ENCODE peak calls at places on chromosome 15, in six cellular contexts. A is right cardiac atrium, X is small intestine, K is psoas muscle, J is esophagus squamous epithelium, Z is BE2C. T is an unnamed sample.

GRCh38 chr15:89004726-89005030 is 83.6 kb upstream of the ABHD2 start:
- DNase-seq in Z (no peak), J (no peak), A (no peak), K (no peak), X (no peak), T (no peak)

GRCh38 chr15:58475573-58476524 is 44.1 kb downstream of the LIPC start:
- DNase-seq in A (no peak), K (no peak), Z (peak; percentile 28), X (peak; percentile 85), J (no peak), T (peak; percentile 84)

GRCh38 chr15:92603278-92603677 is 52.3 kb downstream of the FAM174B start:
- DNase-seq in X (no peak), K (no peak), J (no peak), A (no peak), Z (no peak), T (no peak)

GRCh38 chr15:53414167-53414566 is 345.3 kb downstream of the WDR72 start:
- DNase-seq in A (no peak), K (no peak), J (no peak), X (no peak), Z (no peak), T (no peak)

GRCh38 chr15:80988148-80988796 is 1.3 kb downstream of the MESD start:
- DNase-seq in A (no peak), Z (no peak), X (no peak), J (no peak), K (no peak), T (no peak)

GRCh38 chr15:64686130-64686735 is 89.2 kb downstream of the RBPMS2 start:
- DNase-seq in A (no peak), K (no peak), Z (peak; percentile 46), J (no peak), X (peak; percentile 56), T (no peak)

GRCh38 chr15:29289179-29289578 is 19.6 kb upstream of the NSMCE3 start:
- DNase-seq in A (no peak), J (no peak), Z (no peak), X (no peak), K (no peak), T (no peak)

GRCh38 chr15:87781959-87782625 is 474.4 kb downstream of the NTRK3 start:
- DNase-seq in K (no peak), J (no peak), A (no peak), Z (no peak), X (no peak), T (peak; percentile 26)

GRCh38 chr15:25883860-25884259 is 20.7 kb upstream of the ATP10A start:
- DNase-seq in X (no peak), K (no peak), J (no peak), A (no peak), Z (no peak), T (peak; percentile 73)

GRCh38 chr15:69666441-69666882 is 213.8 kb downstream of the RPLP1 start:
- DNase-seq in Z (no peak), A (no peak), X (no peak), K (no peak), J (no peak), T (no peak)

GRCh38 chr15:43105077-43105769 is 615 bp downstream of the UBR1 start:
- DNase-seq in J (no peak), Z (peak; percentile 8), X (peak; percentile 56), K (no peak), A (no peak), T (no peak)

GRCh38 chr15:63463793-63464192 is 40.6 kb upstream of the USP3 start:
- DNase-seq in J (no peak), X (peak; percentile 57), K (no peak), A (no peak), Z (no peak), T (no peak)

GRCh38 chr15:93317772-93318171 is 228.8 kb upstream of the RGMA start:
- DNase-seq in K (no peak), J (no peak), Z (no peak), A (no peak), X (no peak), T (no peak)

GRCh38 chr15:73052679-73053397 is 575 bp downstream of the NEO1 start:
- DNase-seq in A (peak; percentile 66), J (no peak), K (peak; percentile 70), Z (peak; percentile 12), X (peak; percentile 71), T (peak; percentile 30)

GRCh38 chr15:92109485-92109884 is 256.0 kb downstream of the SLCO3A1 start:
- DNase-seq in Z (no peak), K (no peak), X (no peak), A (no peak), J (no peak), T (no peak)

GRCh38 chr15:79257454-79257853 is 25.1 kb upstream of the ANKRD34C start:
- DNase-seq in K (no peak), Z (peak; percentile 72), X (no peak), J (no peak), A (no peak), T (no peak)

GRCh38 chr15:62647195-62647865 is 395.2 kb upstream of the TPM1 start:
- DNase-seq in K (peak; percentile 78), J (no peak), X (peak; percentile 81), A (no peak), Z (peak; percentile 19), T (peak; percentile 83)

GRCh38 chr15:88401972-88402656 is 65.1 kb downstream of the MRPL46 start:
- DNase-seq in X (peak; percentile 36), A (peak; percentile 79), Z (peak; percentile 75), K (no peak), J (no peak), T (peak; percentile 11)

GRCh38 chr15:74906193-74906449 is 530 bp downstream of the FAM219B start:
- DNase-seq in K (peak; percentile 60), A (no peak), X (peak; percentile 44), J (no peak), Z (no peak), T (peak; percentile 35)

GRCh38 chr15:78988361-78988911 is 43.6 kb upstream of the CTSH start:
- DNase-seq in J (peak; percentile 11), K (peak; percentile 68), X (peak; percentile 63), A (peak; percentile 78), Z (no peak), T (peak; percentile 89)

DNA sequence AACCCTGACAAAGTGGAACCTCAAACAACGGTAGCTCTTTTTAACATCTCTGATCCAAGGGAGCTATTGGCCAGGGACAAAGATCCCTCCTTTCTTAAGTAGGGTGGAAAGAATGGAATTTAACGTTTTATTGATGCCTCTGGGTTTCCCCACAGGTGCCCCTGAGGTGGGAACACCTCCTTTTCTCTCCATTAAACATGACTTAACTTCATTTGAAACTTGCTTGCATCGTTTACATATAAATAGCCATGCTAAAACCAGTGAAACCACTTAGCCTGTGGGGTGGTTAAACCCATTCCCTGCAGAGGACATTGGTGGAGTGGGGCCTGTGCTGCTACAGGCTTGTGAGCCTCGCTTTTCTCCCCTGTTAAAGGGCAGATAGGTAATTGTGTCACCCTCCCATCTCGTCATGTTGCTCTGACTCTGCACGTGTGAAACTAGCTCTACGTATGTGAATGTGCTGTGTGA is 9.7 kb downstream of the CGNL1 start:
- DNase-seq in A (no peak), X (no peak), Z (no peak), J (no peak), K (no peak), T (no peak)
- H3K4me3 ChIP-seq in A (no peak overlapping the region), X (no peak overlapping the region), Z (no peak overlapping the region), J (no peak overlapping the region), K (no peak overlapping the region), T (no peak overlapping the region)

DNA sequence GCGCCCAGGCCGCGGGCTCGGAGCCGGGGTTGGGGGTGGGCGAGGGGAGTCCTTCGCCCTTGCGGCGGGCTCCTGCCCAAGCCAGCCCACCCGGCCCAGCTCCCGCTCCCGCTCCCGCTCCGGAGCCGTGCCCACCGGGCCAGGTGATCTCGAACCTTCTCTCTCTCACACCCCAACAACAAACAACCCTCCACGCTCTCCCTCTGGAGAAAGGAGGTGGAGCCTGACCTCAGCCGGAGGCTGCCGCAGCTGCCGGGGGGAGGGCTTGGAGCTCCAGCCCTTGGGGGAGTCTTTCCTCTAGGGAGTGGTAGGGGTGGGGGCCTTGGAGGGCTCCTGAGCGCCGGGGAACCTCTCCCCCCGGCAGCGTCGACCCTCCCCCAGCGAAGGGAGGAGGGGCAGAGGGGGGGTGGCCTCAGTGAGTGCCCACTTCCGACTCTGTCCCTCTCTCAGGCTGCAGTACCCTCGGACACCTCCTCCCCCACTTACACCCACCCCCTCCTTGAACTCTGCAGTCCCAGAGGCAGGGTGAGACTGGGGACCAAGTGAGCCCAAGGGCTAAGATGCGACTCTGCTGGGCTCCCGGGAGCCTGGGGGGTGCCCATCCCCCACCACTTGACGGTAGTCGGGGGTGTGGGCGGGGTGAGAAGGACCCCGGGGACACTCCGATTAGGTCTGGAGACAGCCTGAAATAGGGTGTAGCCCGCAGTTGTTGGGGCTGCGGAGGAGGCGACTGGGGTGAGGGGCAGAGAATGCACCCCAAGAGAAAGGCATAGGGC is 4.4 kb upstream of the BAHD1 start:
- DNase-seq in Z (peak; percentile 50), K (peak; percentile 53), X (peak; percentile 36), J (no peak), A (peak; percentile 69), T (no peak)
- H3K4me3 ChIP-seq in Z (peak overlapping the region; percentile 61), K (peak overlapping the region; percentile 60), X (peak overlapping the region; percentile 7), J (peak overlapping the region; percentile 21), A (peak overlapping the region; percentile 34), T (peak overlapping the region; percentile 20)

DNA sequence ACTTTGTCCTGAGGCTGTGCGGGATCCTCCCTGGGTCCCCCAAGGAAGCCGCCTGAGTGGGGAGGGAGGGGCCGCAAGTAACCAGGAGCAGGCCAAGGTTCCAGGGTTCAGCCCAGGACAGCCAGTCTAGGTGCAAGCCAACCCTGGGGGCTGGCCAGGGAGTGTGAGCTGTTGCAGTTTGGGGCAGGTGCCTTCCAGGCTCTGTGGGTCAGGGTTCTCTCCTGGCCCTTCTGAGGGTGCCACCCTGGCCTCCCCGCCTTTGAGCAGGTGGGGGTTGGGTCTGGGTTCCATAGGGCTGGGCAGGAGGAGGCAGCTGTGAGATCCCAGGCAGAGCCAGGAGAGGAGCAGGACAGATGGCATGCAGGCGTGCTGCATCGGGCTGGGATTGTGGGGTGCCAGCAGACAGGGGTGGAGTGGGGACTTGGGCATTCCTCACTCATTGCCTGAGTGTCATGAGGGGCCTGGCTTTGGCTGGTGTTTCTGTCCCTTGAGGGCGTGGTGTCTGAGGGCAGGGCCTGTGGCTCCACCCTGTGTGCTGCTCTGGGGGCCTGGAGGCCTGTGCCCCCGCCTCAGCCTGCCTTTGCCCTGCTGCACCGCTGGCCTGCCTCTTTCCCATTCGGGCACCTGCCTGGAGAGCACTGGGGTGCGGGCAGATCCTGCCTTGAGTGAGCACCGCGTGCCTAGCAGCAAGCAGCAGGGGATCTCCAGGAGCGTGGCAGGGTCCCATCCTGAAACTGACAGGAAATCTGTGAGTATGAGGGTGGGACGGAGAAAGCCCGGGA is 18.4 kb downstream of the KLF13 start:
- DNase-seq in X (peak; percentile 98), K (peak; percentile 87), Z (no peak), J (no peak), A (peak; percentile 81), T (no peak)
- H3K4me3 ChIP-seq in X (no peak overlapping the region), K (peak overlapping the region; percentile 44), Z (no peak overlapping the region), J (no peak overlapping the region), A (no peak overlapping the region), T (no peak overlapping the region)

GRCh38 chr15:101168463-101168824 is 83.4 kb downstream of the CHSY1 start:
- DNase-seq in J (no peak), X (no peak), A (peak; percentile 87), Z (no peak), K (peak; percentile 72), T (peak; percentile 78)
- H3K4me3 ChIP-seq in J (no peak overlapping the region), X (no peak overlapping the region), A (no peak overlapping the region), Z (no peak overlapping the region), K (peak overlapping the region; percentile 25), T (no peak overlapping the region)

GRCh38 chr15:51735211-51735610 is 2.2 kb downstream of the LYSMD2 start:
- DNase-seq in J (no peak), Z (peak; percentile 55), A (no peak), K (no peak), X (no peak), T (no peak)
- H3K4me3 ChIP-seq in J (no peak overlapping the region), Z (peak overlapping the region; percentile 80), A (no peak overlapping the region), K (no peak overlapping the region), X (no peak overlapping the region), T (no peak overlapping the region)